ENCODE peak calls at places on chromosome 22, in nine cellular contexts. G is psoas muscle; B is CD8-positive, alpha-beta T cell; O is MCF 10A; J is endodermal cell; L is cardiac fibroblast; D is AG04450; F is PC-3; U is hepatocyte. A is an unnamed sample.

GRCh38 chr22:24175160-24175808 is 6.0 kb upstream of the SUSD2 start:
- DNase-seq in O (peak), F (peak), L (peak), B (peak), G (peak), J (peak), U (peak), D (peak), A (peak)

GRCh38 chr22:46866591-46866990 is 104.1 kb downstream of the TBC1D22A start:
- DNase-seq in J (peak), F (peak), G (no peak), B (no peak), D (peak), L (peak), O (peak), U (no peak), A (no peak)

GRCh38 chr22:36339171-36340065 is 48.3 kb downstream of the MYH9 start:
- DNase-seq in D (no peak), U (no peak), B (no peak), J (no peak), O (no peak), G (no peak), F (no peak), L (peak), A (no peak)

GRCh38 chr22:50403701-50404101 is 60.6 kb downstream of the PPP6R2 start:
- DNase-seq in B (no peak), J (no peak), O (no peak), G (peak), D (no peak), F (no peak), L (no peak), U (peak), A (peak)

GRCh38 chr22:40922484-40923303 is 28.5 kb upstream of the RBX1 start:
- DNase-seq in L (peak), J (no peak), O (peak), F (peak), G (no peak), U (peak), B (peak), D (peak), A (no peak)

GRCh38 chr22:35477911-35478582 is 62.6 kb upstream of the RASD2 start:
- DNase-seq in D (peak), J (no peak), G (peak), L (peak), B (no peak), O (peak), F (peak), U (peak), A (peak)

GRCh38 chr22:39577361-39577760 is 6.8 kb downstream of the CACNA1I start:
- DNase-seq in D (no peak), F (no peak), L (peak), O (no peak), U (no peak), J (no peak), B (no peak), G (no peak), A (no peak)

GRCh38 chr22:50546326-50547230 is 879 bp downstream of the KLHDC7B start:
- DNase-seq in L (no peak), D (no peak), O (no peak), F (no peak), U (no peak), G (no peak), B (no peak), J (peak), A (no peak)

GRCh38 chr22:42847110-42847509 is 10.0 kb downstream of the ARFGAP3 start:
- DNase-seq in F (no peak), O (no peak), L (no peak), D (no peak), U (no peak), J (peak), G (no peak), B (no peak), A (no peak)

GRCh38 chr22:16953206-16954059 is 54.6 kb downstream of the GAB4 start:
- DNase-seq in D (no peak), G (no peak), F (no peak), L (no peak), O (no peak), J (no peak), U (no peak), B (no peak), A (no peak)

GRCh38 chr22:36771376-36772063 is 4.4 kb downstream of the IFT27 start:
- DNase-seq in L (no peak), J (peak), O (no peak), D (no peak), B (no peak), F (no peak), U (no peak), G (no peak), A (no peak)

GRCh38 chr22:49847751-49848689 is 5.6 kb upstream of the ZBED4 start:
- DNase-seq in O (no peak), L (no peak), U (no peak), D (no peak), G (no peak), F (no peak), B (no peak), J (peak), A (no peak)

GRCh38 chr22:48340727-48341709 is 1486.7 kb downstream of the BRD1 start:
- DNase-seq in U (no peak), G (no peak), L (no peak), F (no peak), D (no peak), J (peak), B (no peak), O (no peak), A (no peak)

GRCh38 chr22:37202001-37202555 is 10.2 kb downstream of the SSTR3 start:
- DNase-seq in G (no peak), O (no peak), J (no peak), U (no peak), D (no peak), F (no peak), L (no peak), B (no peak), A (no peak)

GRCh38 chr22:46054878-46055158 is 77.9 kb upstream of the WNT7B start:
- DNase-seq in L (no peak), J (no peak), O (peak), D (no peak), G (no peak), B (no peak), F (no peak), U (no peak), A (no peak)

GRCh38 chr22:36928826-36929535 is 15.6 kb downstream of the CSF2RB start:
- DNase-seq in B (no peak), O (no peak), L (no peak), U (no peak), J (peak), D (no peak), F (no peak), G (no peak), A (no peak)

GRCh38 chr22:32776800-32777199 is 24.7 kb upstream of the TIMP3 start:
- DNase-seq in G (no peak), D (no peak), F (no peak), B (no peak), L (no peak), O (no peak), J (no peak), U (no peak), A (no peak)

GRCh38 chr22:32771761-32772160 is 29.7 kb upstream of the TIMP3 start:
- DNase-seq in O (no peak), F (no peak), G (no peak), D (no peak), B (no peak), U (no peak), J (no peak), L (no peak), A (no peak)

GRCh38 chr22:32777997-32778396 is 23.5 kb upstream of the TIMP3 start:
- DNase-seq in O (no peak), D (no peak), B (no peak), U (no peak), L (no peak), G (no peak), F (no peak), J (no peak), A (no peak)

GRCh38 chr22:32776397-32776796 is 25.1 kb upstream of the TIMP3 start:
- DNase-seq in U (no peak), D (no peak), G (no peak), J (no peak), L (no peak), O (no peak), B (no peak), F (no peak), A (no peak)

GRCh38 chr22:32775957-32776356 is 25.5 kb upstream of the TIMP3 start:
- DNase-seq in U (no peak), J (peak), L (no peak), B (no peak), D (no peak), F (no peak), G (no peak), O (peak), A (no peak)
- TF ChIP-seq CTCF in U (peak), J (peak), L (peak), B (no peak), D (peak), F (peak), G (peak), O (peak), A (no peak)

DNA sequence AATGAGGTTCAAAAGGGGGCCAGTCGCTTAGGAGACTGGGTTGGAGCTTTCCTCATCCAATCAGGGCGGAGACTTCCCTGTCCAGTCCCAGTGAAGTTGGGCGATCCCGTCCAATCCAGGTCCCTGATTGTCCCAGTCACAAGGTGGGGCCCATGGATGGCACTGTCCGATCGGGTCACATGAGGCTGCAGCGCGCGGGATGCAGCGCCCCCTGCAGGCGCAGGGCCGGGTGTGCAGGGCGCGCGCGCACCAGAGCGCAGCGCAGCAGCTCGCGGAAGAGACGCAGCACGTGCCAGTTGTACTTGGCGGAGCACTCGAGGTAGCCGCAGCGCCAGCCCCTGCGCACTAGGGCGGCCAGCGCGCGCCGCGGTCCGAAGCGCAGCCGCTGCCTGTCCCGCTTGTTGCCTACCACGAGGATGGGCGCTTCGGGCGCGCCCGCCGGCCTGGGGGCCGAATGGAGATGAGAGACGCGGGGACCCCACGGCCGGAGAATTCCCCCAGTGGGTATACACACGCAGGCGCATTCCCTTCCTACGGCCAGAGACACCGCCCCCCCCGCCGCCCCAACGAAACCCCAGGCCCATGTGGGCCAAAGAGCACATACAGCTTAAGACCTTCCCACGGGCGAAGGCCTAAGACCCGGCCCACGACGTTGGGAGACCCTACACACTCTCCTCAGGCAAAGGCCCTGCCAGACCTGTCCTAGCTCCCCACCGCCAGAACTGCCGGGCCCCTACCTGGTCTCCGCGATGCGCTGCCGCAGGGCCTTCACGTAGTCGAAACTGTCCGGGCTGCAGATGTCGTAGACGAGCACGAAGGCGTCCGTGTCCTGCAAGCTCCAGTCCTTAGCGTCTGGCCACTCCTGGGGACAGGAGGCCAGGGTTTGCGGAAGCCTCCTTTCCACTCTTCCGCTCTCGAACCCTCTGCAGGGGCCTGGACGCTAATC is 2.1 kb downstream of the RASL10A start:
- DNase-seq in J (peak), F (no peak), U (no peak), L (peak), O (no peak), B (no peak), D (no peak), G (no peak), A (no peak)
- TF ChIP-seq CTCF in J (peak), F (peak), U (peak), L (peak), O (peak), B (peak), D (peak), G (peak), A (peak)

GRCh38 chr22:44807915-44808690 is 55.7 kb downstream of the ARHGAP8 start:
- DNase-seq in B (no peak), D (no peak), O (no peak), U (no peak), G (no peak), J (peak), L (no peak), F (no peak), A (no peak)
- TF ChIP-seq CTCF in B (no peak), D (peak), O (no peak), U (no peak), G (no peak), J (peak), L (no peak), F (peak), A (no peak)

GRCh38 chr22:38298312-38299000 is 18.8 kb downstream of the CSNK1E start:
- DNase-seq in F (peak), L (peak), J (peak), U (peak), D (no peak), O (peak), B (no peak), G (no peak), A (peak)
- TF ChIP-seq CTCF in F (peak), L (peak), J (peak), U (peak), D (no peak), O (peak), B (peak), G (peak), A (no peak)

GRCh38 chr22:44360686-44361381 is 48.1 kb upstream of the SHISAL1 start:
- DNase-seq in O (peak), L (peak), F (peak), D (peak), U (peak), B (no peak), J (peak), G (peak), A (no peak)
- TF ChIP-seq CTCF in O (no peak), L (peak), F (peak), D (peak), U (no peak), B (no peak), J (no peak), G (peak), A (no peak)

GRCh38 chr22:30424471-30425326 is 869 bp upstream of the MTFP1 start:
- DNase-seq in G (no peak), J (peak), F (no peak), U (peak), O (peak), D (no peak), L (peak), B (no peak), A (no peak)
- TF ChIP-seq CTCF in G (no peak), J (peak), F (no peak), U (no peak), O (peak), D (no peak), L (no peak), B (no peak), A (no peak)

DNA sequence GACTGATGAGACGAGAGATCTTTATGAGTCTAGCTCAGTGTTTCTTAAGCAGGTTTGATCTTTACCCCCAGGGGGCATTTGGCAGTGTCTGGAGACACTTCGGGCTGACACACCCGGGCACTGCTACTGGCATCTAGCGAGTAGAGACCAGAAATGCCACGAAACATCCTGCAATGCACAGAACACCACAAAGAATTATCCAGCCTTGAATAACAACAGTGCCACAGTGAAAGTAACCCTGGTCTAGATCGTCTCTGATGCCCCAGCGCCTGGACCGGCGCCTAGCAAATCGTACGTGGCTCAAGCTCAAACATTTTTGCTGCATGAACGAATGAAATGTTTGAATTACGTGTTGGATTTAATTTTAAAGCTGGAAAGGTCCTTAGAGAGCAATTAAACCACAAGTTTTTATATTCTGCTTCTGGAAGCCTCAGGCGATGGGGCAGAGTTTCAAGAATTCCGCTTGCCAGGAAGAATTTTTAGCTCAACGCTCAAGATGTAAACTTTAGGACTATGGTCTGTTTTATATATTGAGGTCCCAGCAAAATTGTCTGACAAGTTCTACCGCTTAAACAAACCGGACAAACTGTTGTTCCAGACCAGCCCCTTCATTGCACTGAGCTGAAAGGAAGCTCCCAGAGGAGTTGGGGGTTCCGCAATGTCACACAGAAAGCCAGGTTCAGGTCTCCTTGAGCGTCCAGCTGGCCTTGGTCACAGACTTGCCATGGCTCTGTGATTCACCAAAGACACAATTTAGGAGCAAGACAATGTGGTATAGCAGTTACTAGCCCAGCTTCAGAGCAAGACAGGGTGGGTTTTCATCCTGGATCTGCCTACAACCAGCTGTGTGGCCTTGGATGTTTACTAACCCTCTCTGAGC is 44.2 kb upstream of the SMTN start:
- DNase-seq in J (no peak), O (peak), U (no peak), D (no peak), G (peak), B (no peak), F (peak), L (peak), A (no peak)
- TF ChIP-seq CTCF in J (no peak), O (no peak), U (no peak), D (peak), G (no peak), B (no peak), F (peak), L (peak), A (no peak)

GRCh38 chr22:32331236-32331917 is 26.3 kb upstream of the RFPL3 start:
- DNase-seq in U (no peak), G (no peak), D (no peak), F (no peak), O (no peak), B (no peak), L (no peak), J (peak), A (no peak)
- TF ChIP-seq CTCF in U (no peak), G (no peak), D (no peak), F (no peak), O (no peak), B (no peak), L (no peak), J (no peak), A (no peak)

DNA sequence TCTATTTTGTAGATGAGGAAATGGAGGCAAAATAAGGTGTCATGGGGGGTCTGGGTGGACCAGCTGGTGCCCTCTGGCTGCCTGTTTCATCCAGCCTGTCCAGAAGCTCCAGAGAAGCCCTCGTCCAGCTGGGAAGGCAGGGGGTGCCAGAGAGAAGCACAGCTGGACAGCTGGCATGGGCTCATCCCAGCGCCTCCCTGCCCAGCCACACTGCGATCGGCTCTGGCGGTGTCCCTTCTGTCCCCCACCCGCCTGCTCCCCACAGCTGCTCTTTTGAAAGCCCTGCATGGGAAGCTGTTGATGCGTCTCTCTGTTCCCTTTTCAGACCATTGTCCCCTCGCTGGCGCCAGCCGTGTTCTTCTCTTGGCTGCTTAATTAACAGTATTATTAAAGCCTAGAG is 86.5 kb downstream of the MN1 start:
- DNase-seq in F (no peak), G (peak), O (no peak), B (no peak), U (no peak), L (no peak), D (no peak), J (no peak), A (no peak)
- TF ChIP-seq CTCF in F (no peak), G (peak), O (no peak), B (no peak), U (no peak), L (peak), D (peak), J (peak), A (no peak)